ENCODE peak calls at places on chromosomes 2 and 18, in ten cellular contexts. S, L, W, Z, K, P, Y, U, M and D are unnamed samples.

GRCh38 chr2:70828115-70828514 is 7.5 kb downstream of the CD207 start:
- DNase-seq in S (no peak), L (no peak), W (no peak), Z (no peak), K (no peak), P (no peak), Y (no peak), U (no peak), M (peak; percentile 31), D (no peak)

GRCh38 chr18:50700245-50701165 is 119.3 kb downstream of the MRO start:
- DNase-seq in S (no peak), L (no peak), W (no peak), Z (no peak), K (no peak), P (no peak), Y (no peak), U (no peak), M (no peak), D (no peak)

GRCh38 chr2:58063641-58064040 is 17.0 kb downstream of the VRK2 start:
- DNase-seq in S (peak; percentile 77), L (no peak), W (peak; percentile 72), Z (peak; percentile 33), K (no peak), P (no peak), Y (no peak), U (peak; percentile 53), M (no peak), D (no peak)

GRCh38 chr2:96260404-96261260 is 5.2 kb downstream of the TMEM127 start:
- DNase-seq in S (peak; percentile 92), L (no peak), W (peak; percentile 83), Z (peak; percentile 74), K (no peak), P (peak; percentile 70), Y (peak; percentile 91), U (peak; percentile 84), M (peak; percentile 74), D (peak; percentile 74)

GRCh38 chr2:73985318-73986084 is 791 bp downstream of the TET3 start:
- DNase-seq in S (no peak), L (no peak), W (peak; percentile 43), Z (no peak), K (no peak), P (peak; percentile 84), Y (no peak), U (no peak), M (peak; percentile 44), D (no peak)

GRCh38 chr2:102895386-102895785 is 133.6 kb downstream of the TMEM182 start:
- DNase-seq in S (no peak), L (no peak), W (no peak), Z (no peak), K (no peak), P (no peak), Y (no peak), U (no peak), M (no peak), D (no peak)

GRCh38 chr2:163799807-163800206 is 64.0 kb upstream of the FIGN start:
- DNase-seq in S (no peak), L (no peak), W (no peak), Z (no peak), K (no peak), P (no peak), Y (no peak), U (no peak), M (no peak), D (no peak)

GRCh38 chr2:129748653-129749052 is 230.8 kb upstream of the RAB6C start:
- DNase-seq in S (no peak), L (no peak), W (no peak), Z (no peak), K (no peak), P (peak; percentile 55), Y (no peak), U (no peak), M (no peak), D (no peak)

GRCh38 chr2:20563833-20564232 is 87.1 kb downstream of the HS1BP3 start:
- DNase-seq in S (peak; percentile 83), L (no peak), W (peak; percentile 26), Z (no peak), K (no peak), P (no peak), Y (no peak), U (no peak), M (no peak), D (no peak)

GRCh38 chr2:179584760-179585159 is 276.7 kb downstream of the ZNF385B start:
- DNase-seq in S (no peak), L (no peak), W (no peak), Z (no peak), K (no peak), P (no peak), Y (no peak), U (no peak), M (no peak), D (no peak)

DNA sequence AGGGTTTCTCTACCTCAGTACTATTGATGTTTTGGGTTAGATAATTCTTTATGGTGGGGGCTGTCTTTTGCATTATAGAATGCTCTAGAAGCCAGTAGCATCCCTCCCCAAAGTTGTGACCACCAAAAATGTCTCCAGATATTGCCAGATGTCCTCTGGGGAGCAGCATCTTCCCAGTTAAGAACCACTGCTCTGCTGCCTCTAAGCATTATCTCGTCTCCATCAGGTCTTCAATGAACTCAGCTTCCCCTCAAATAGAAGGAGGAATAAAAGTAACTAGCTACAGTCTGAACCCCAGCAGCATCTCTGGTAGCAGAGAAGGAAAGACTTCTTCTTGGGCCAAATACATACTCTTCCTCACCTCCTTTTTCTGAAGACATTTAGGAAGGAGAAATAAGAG is 244.1 kb downstream of the AGPS start:
- DNase-seq in S (no peak), L (no peak), W (no peak), Z (no peak), K (no peak), P (no peak), Y (no peak), U (no peak), M (no peak), D (no peak)
- TF ChIP-seq CTCF in S (no peak), L (no peak), W (no peak), Z (no peak), K (no peak), P (no peak), Y (no peak), U (no peak), M (no peak), D (no peak)

DNA sequence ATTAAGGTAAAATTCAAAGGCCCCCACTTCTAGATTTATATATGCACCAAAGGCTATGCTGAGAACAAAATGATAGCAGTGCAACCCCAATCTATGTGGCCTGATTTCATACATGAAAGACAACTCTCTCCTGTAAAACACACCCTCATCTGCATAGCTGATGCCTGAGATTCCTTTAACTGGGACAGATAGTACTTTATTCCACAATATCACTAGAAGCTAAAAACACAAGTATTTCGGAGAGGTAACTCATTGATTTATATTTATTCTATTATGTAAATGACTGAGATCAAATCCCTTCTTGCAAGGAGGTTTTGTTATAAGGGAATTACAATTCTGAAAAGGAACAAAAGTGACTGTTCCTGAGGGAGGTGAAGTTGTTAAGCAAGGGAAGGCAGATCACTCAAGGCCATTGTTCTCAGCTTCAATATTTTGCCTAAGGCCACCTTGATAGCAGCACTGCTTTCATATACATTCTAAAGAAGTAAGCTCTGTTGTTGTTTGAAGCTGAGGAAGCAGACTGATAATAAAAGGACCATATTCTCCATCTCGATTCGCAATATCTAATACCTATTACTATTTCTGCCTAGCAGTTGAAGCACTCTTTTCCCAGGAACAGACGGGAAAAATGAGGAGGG is 471.0 kb upstream of the CDH7 start:
- DNase-seq in S (no peak), L (no peak), W (no peak), Z (no peak), K (no peak), P (no peak), Y (no peak), U (no peak), M (no peak), D (no peak)
- H3K4me3 ChIP-seq in S (no peak overlapping the region), L (no peak overlapping the region), W (no peak overlapping the region), Z (no peak overlapping the region), K (no peak overlapping the region), P (no peak overlapping the region), Y (no peak overlapping the region), U (no peak overlapping the region), M (no peak overlapping the region), D (no peak overlapping the region)

GRCh38 chr2:54565551-54565950 is 109.4 kb downstream of the SPTBN1 start:
- DNase-seq in S (no peak), L (no peak), W (no peak), Z (no peak), K (no peak), P (no peak), Y (no peak), U (no peak), M (no peak), D (no peak)
- TF ChIP-seq CTCF in S (no peak), L (no peak), W (no peak), Z (no peak), K (no peak), P (no peak), Y (no peak), U (no peak), M (no peak), D (no peak)

DNA sequence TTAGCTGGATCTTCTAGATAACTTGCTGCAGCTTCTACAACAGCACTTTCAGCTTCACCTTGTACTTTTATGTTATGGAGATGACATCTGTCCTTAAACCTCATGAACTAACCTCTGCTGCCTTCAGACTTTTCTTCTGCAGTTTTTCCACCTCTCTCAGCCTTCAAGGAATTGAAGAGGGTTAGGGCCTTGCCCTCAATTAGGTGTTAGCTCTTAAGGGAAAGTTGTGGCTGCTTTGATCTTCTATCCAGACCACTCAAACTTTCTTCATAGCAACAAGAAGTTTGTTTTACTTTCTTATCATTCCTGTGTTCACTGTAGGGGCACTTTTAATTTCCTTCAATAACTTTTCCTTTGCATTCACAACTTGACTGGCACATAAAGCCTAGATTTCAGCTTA is 52.3 kb downstream of the ARHGAP15 start:
- DNase-seq in S (no peak), L (no peak), W (no peak), Z (no peak), K (no peak), P (no peak), Y (no peak), U (no peak), M (no peak), D (no peak)
- H3K4me3 ChIP-seq in S (no peak overlapping the region), L (no peak overlapping the region), W (no peak overlapping the region), Z (no peak overlapping the region), K (no peak overlapping the region), P (no peak overlapping the region), Y (no peak overlapping the region), U (no peak overlapping the region), M (no peak overlapping the region), D (no peak overlapping the region)

DNA sequence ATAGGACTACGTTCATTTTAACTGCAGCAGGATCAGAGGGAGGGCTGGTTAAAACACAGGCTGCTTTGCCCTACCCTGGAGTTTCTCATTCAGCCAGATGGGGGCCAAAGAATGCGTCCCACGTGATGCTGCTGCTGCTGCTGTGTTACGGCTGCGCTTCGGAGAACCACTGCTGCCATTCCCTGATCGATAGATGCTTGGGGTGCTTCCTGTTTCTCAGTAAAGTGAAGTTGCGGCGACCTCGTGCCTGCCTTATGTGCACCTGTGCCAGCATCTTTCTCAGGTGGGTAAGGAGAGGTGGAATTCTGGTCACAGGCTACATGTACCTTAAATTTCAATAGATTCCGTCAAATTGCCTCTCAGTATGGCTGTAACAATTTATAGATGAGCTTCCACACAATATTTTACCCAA is 24.7 kb upstream of the TOGARAM2 start:
- DNase-seq in S (no peak), L (no peak), W (peak; percentile 53), Z (peak; percentile 53), K (no peak), P (peak; percentile 76), Y (no peak), U (no peak), M (no peak), D (no peak)
- TF ChIP-seq CTCF in S (peak; percentile 19), L (no peak), W (peak; percentile 38), Z (peak; percentile 69), K (no peak), P (peak; percentile 50), Y (no peak), U (peak; percentile 40), M (no peak), D (peak; percentile 16)